ENCODE peak calls at places on chromosomes 2 and 18, in four cellular contexts. B, M, H and A are unnamed samples.

GRCh38 chr18:62485684-62486083 is 37.1 kb upstream of the ZCCHC2 start:
- DNase-seq in B (peak), M (no peak), H (peak), A (peak)

GRCh38 chr2:239201531-239201876 is 199.3 kb downstream of the HDAC4 start:
- DNase-seq in B (no peak), M (no peak), H (no peak), A (no peak)

GRCh38 chr18:56853961-56854360 is 202.8 kb downstream of the WDR7 start:
- DNase-seq in B (no peak), M (no peak), H (no peak), A (no peak)

GRCh38 chr2:181311841-181312240 is 145.3 kb upstream of the ITGA4 start:
- DNase-seq in B (no peak), M (no peak), H (no peak), A (no peak)

GRCh38 chr18:47265197-47265596 is 13.7 kb upstream of the SKOR2 start:
- DNase-seq in B (peak), M (no peak), H (no peak), A (no peak)

GRCh38 chr18:63550068-63550467 is 7.9 kb downstream of the SERPINB12 start:
- DNase-seq in B (no peak), M (no peak), H (no peak), A (no peak)

GRCh38 chr2:67076265-67076664 is 320.9 kb upstream of the ETAA1 start:
- DNase-seq in B (no peak), M (no peak), H (no peak), A (no peak)

GRCh38 chr2:189613077-189613636 is 32.6 kb upstream of the SLC40A1 start:
- DNase-seq in B (peak), M (no peak), H (peak), A (no peak)

GRCh38 chr2:102770506-102770905 is 8.7 kb downstream of the TMEM182 start:
- DNase-seq in B (peak), M (no peak), H (peak), A (no peak)

GRCh38 chr18:23071285-23071684 is 64.0 kb upstream of the CABLES1 start:
- DNase-seq in B (peak), M (peak), H (no peak), A (no peak)

GRCh38 chr2:105953942-105954341 is 209.2 kb downstream of the NCK2 start:
- DNase-seq in B (no peak), M (no peak), H (no peak), A (no peak)

GRCh38 chr2:74003494-74004211 is 18.9 kb downstream of the TET3 start:
- DNase-seq in B (peak), M (no peak), H (peak), A (peak)

GRCh38 chr2:137939026-137939425 is 25.2 kb upstream of the HNMT start:
- DNase-seq in B (peak), M (no peak), H (no peak), A (no peak)

GRCh38 chr2:238260879-238261278 is 21.0 kb upstream of the HES6 start:
- DNase-seq in B (peak), M (no peak), H (no peak), A (no peak)

GRCh38 chr2:38454081-38454480 is 77.0 kb upstream of the ATL2 start:
- DNase-seq in B (no peak), M (no peak), H (no peak), A (peak)

GRCh38 chr2:224546926-224547325 is 38.2 kb downstream of the CUL3 start:
- DNase-seq in B (no peak), M (no peak), H (no peak), A (no peak)

GRCh38 chr2:216578325-216578724 is 54.9 kb upstream of the IGFBP2 start:
- DNase-seq in B (peak), M (no peak), H (peak), A (no peak)

GRCh38 chr2:127810156-127810636 is 775 bp downstream of the WDR33 start:
- DNase-seq in B (peak), M (no peak), H (peak), A (peak)

GRCh38 chr2:2742745-2743144 is 411.7 kb upstream of the MYT1L start:
- DNase-seq in B (peak), M (no peak), H (no peak), A (no peak)

GRCh38 chr2:2222931-2223330 is 108.1 kb downstream of the MYT1L start:
- DNase-seq in B (peak), M (no peak), H (peak), A (no peak)

DNA sequence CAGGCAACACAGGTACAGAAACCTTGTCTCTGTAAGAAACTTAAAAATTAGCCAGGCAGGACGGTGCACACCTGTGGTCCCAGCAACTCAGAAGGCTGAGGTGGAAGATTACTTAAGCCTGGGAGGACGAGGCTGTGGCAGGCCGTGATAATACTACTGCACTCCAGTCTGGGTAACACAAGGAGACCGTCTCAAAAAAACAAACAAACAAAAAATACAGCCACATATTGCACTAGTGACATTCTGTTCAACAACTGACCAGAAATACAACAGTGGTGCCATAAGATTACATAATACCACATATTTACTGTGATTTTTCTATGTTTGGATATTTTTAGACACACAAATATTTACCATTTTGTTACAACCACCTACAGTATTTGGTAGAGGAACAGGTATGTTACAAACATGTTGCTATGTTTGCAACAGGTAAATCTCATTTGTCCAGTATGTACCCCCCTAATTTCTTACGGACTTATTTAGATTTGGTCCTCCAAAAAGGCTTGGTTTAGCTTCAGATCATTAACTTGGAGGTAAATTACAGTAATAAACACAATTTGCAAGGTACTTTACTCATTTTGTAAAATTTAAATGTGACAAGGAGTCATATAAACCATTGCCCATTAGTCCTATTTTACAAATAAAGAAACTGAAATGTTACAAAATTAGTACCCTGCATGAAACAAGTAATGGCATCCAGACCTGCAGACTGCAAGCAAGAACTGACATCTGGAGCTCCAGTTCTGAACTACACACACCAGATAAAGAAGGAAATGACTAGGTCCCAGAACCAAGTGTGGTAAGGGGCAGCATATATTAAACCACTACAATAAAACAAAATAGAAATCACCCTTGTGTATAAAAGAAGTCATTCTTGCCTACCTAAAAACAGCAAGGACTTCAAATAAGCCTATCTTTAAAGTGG is 36.8 kb downstream of the TRIP12 start:
- DNase-seq in B (no peak), M (no peak), H (no peak), A (no peak)
- TF ChIP-seq CTCF in B (no peak), M (peak), H (no peak), A (no peak)

GRCh38 chr2:235774153-235774552 is 280.3 kb downstream of the AGAP1 start:
- DNase-seq in B (no peak), M (no peak), H (no peak), A (no peak)
- H3K27ac ChIP-seq in B (no peak), M (no peak), H (no peak), A (no peak)

DNA sequence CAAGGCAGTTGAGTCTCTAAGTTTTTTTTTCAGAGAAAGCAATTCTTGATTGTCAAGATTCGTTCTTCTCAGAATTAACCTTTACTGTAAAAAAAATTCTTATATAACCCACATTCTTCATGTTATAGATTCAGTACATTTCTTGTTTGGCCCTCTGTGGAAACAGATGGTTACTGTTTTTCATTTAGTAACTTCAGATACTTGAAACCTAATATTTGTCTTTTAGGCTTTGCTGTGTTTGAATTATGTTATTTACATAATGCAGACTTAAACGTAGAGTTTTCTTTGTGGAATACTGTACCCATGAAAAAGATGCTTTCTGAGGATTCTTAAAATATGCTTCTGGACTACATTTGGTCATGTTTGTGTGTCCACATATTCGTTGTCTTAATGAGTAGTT is 48.2 kb downstream of the EML4 start:
- DNase-seq in B (no peak), M (no peak), H (no peak), A (no peak)
- TF ChIP-seq CTCF in B (no peak), M (no peak), H (no peak), A (no peak)

DNA sequence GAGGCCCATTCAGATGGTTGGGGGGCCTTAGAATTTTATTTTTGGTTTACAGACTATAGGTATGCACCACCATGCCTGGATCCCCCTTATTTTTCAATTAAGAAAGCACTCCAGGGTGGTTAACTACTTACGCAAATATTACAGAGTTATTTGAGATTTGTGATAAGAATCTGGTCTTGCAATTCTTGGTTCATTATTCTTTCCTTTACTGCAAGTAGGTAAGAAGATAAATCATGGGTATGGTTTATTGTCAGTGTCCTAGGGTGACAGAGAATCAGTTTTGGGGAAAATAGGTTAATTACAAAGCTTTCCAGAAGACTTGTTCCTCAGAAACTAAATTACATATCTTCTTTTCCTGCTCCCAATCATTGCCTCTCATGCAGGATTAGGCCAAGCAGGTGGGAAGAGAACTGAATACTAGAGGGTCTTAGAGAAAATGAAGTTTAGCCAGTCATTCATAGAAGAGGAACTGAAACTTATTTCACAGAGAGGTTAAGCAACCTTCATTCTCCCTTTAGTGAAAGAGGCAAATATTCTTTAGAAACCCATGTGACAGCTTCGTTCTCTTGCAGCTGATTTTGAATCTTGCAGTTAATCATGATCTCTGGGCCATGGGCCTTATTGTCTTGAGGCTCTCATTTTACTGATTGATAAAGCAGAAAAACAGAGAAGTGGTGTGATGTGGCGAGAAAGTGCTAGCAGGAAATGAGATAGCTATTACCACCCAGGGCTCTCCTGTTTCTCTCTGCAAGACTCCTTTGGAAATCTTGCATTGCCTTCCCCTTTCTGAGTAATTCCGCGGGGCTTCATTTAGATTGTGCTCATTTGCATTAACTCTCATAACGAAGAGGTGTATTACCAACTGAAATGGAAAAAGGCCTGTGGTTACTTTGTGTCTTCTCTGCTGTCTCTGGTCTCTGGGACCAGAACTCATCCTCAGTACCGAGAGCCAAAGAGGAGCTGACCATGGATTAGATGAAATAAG is 44.8 kb upstream of the ARHGAP25 start:
- DNase-seq in B (no peak), M (peak), H (no peak), A (no peak)
- H3K27ac ChIP-seq in B (no peak), M (peak), H (no peak), A (no peak)

GRCh38 chr18:52722904-52723303 is 382.9 kb downstream of the DCC start:
- DNase-seq in B (no peak), M (no peak), H (no peak), A (no peak)
- TF ChIP-seq CTCF in B (no peak), M (no peak), H (no peak), A (no peak)